ENCODE peak calls at places on chromosomes 4 and X, in seven cellular contexts. One of them, this sample, is unnamed.

GRCh38 chr4:98546910-98547544 is 111.4 kb downstream of the TSPAN5 start:
- DNase-seq in AG04449: no peak
- DNase-seq in body of pancreas: no peak
- DNase-seq in tibial nerve: peak
- DNase-seq in mesendoderm: no peak
- DNase-seq in globus pallidus: peak
- DNase-seq in cardiac muscle cell: peak
- DNase-seq in this sample: no peak

GRCh38 chr4:150950657-150951056 is 64.4 kb downstream of the LRBA start:
- DNase-seq in AG04449: no peak
- DNase-seq in mesendoderm: no peak
- DNase-seq in cardiac muscle cell: no peak
- DNase-seq in body of pancreas: no peak
- DNase-seq in globus pallidus: no peak
- DNase-seq in tibial nerve: no peak
- DNase-seq in this sample: no peak

GRCh38 chrX:17005712-17006372 is 59.4 kb downstream of the REPS2 start:
- DNase-seq in AG04449: no peak
- DNase-seq in globus pallidus: no peak
- DNase-seq in body of pancreas: no peak
- DNase-seq in tibial nerve: no peak
- DNase-seq in cardiac muscle cell: peak
- DNase-seq in mesendoderm: no peak
- DNase-seq in this sample: no peak

GRCh38 chr4:10971800-10972398 is 287.3 kb upstream of the CLNK start:
- DNase-seq in mesendoderm: no peak
- DNase-seq in tibial nerve: no peak
- DNase-seq in cardiac muscle cell: no peak
- DNase-seq in AG04449: no peak
- DNase-seq in globus pallidus: no peak
- DNase-seq in body of pancreas: no peak
- DNase-seq in this sample: no peak

GRCh38 chrX:108834036-108834435 is 97.7 kb upstream of the IRS4 start:
- DNase-seq in body of pancreas: no peak
- DNase-seq in mesendoderm: no peak
- DNase-seq in AG04449: no peak
- DNase-seq in tibial nerve: no peak
- DNase-seq in cardiac muscle cell: no peak
- DNase-seq in globus pallidus: no peak
- DNase-seq in this sample: no peak

GRCh38 chr4:13917010-13917409 is 289.5 kb upstream of the BOD1L1 start:
- DNase-seq in globus pallidus: no peak
- DNase-seq in mesendoderm: no peak
- DNase-seq in body of pancreas: no peak
- DNase-seq in AG04449: peak
- DNase-seq in cardiac muscle cell: peak
- DNase-seq in tibial nerve: no peak
- DNase-seq in this sample: no peak

GRCh38 chr4:184444215-184444952 is 30.0 kb downstream of the IRF2 start:
- DNase-seq in tibial nerve: no peak
- DNase-seq in cardiac muscle cell: no peak
- DNase-seq in globus pallidus: no peak
- DNase-seq in mesendoderm: no peak
- DNase-seq in AG04449: no peak
- DNase-seq in body of pancreas: no peak
- DNase-seq in this sample: no peak

GRCh38 chr4:185424905-185425599 is 712 bp downstream of the UFSP2 start:
- DNase-seq in cardiac muscle cell: peak
- DNase-seq in globus pallidus: peak
- DNase-seq in mesendoderm: peak
- DNase-seq in AG04449: no peak
- DNase-seq in body of pancreas: no peak
- DNase-seq in tibial nerve: no peak
- DNase-seq in this sample: no peak

GRCh38 chr4:67712650-67713530 is 11.9 kb upstream of the UBA6 start:
- DNase-seq in body of pancreas: no peak
- DNase-seq in globus pallidus: no peak
- DNase-seq in tibial nerve: no peak
- DNase-seq in mesendoderm: peak
- DNase-seq in cardiac muscle cell: no peak
- DNase-seq in AG04449: no peak
- DNase-seq in this sample: no peak

GRCh38 chrX:68831405-68832100 is 2.7 kb downstream of the EFNB1 start:
- DNase-seq in globus pallidus: no peak
- DNase-seq in cardiac muscle cell: no peak
- DNase-seq in body of pancreas: no peak
- DNase-seq in mesendoderm: no peak
- DNase-seq in AG04449: no peak
- DNase-seq in tibial nerve: no peak
- DNase-seq in this sample: no peak

GRCh38 chr4:82900016-82900334 is 560 bp upstream of the THAP9 start:
- DNase-seq in tibial nerve: no peak
- DNase-seq in cardiac muscle cell: no peak
- DNase-seq in mesendoderm: no peak
- DNase-seq in globus pallidus: no peak
- DNase-seq in AG04449: no peak
- DNase-seq in body of pancreas: no peak
- DNase-seq in this sample: no peak

GRCh38 chr4:165330071-165330470 is 2.6 kb downstream of the MSMO1 start:
- DNase-seq in AG04449: no peak
- DNase-seq in mesendoderm: no peak
- DNase-seq in body of pancreas: no peak
- DNase-seq in tibial nerve: no peak
- DNase-seq in globus pallidus: no peak
- DNase-seq in cardiac muscle cell: no peak
- DNase-seq in this sample: no peak

GRCh38 chr4:62549601-62550000 is 1349.5 kb downstream of the ADGRL3 start:
- DNase-seq in cardiac muscle cell: no peak
- DNase-seq in body of pancreas: no peak
- DNase-seq in tibial nerve: no peak
- DNase-seq in AG04449: no peak
- DNase-seq in mesendoderm: no peak
- DNase-seq in globus pallidus: no peak
- DNase-seq in this sample: no peak

GRCh38 chrX:1486749-1487361 is 34.1 kb upstream of the ASMTL start:
- DNase-seq in body of pancreas: no peak
- DNase-seq in AG04449: no peak
- DNase-seq in tibial nerve: no peak
- DNase-seq in globus pallidus: no peak
- DNase-seq in mesendoderm: peak
- DNase-seq in cardiac muscle cell: no peak
- DNase-seq in this sample: peak

GRCh38 chr4:24754586-24754985 is 40.8 kb upstream of the SOD3 start:
- DNase-seq in globus pallidus: no peak
- DNase-seq in cardiac muscle cell: no peak
- DNase-seq in mesendoderm: peak
- DNase-seq in AG04449: no peak
- DNase-seq in body of pancreas: no peak
- DNase-seq in tibial nerve: no peak
- DNase-seq in this sample: no peak

GRCh38 chr4:73660808-73661207 is 40.6 kb upstream of the RASSF6 start:
- DNase-seq in AG04449: no peak
- DNase-seq in cardiac muscle cell: no peak
- DNase-seq in tibial nerve: no peak
- DNase-seq in body of pancreas: no peak
- DNase-seq in mesendoderm: no peak
- DNase-seq in globus pallidus: no peak
- DNase-seq in this sample: no peak

GRCh38 chr4:137253949-137254348 is 278.3 kb downstream of the PCDH18 start:
- DNase-seq in body of pancreas: no peak
- DNase-seq in cardiac muscle cell: no peak
- DNase-seq in globus pallidus: no peak
- DNase-seq in tibial nerve: no peak
- DNase-seq in AG04449: peak
- DNase-seq in mesendoderm: no peak
- DNase-seq in this sample: no peak